ENCODE peak calls at places on chromosome 9, in ten cellular contexts. M is heart left ventricle, D is fibroblast of pulmonary artery, Y is upper lobe of right lung, B is GM12865, P is mucosa of descending colon, A is HFF-Myc, Q is fibroblast of lung, K is ascending aorta, E is BJ. R is an unnamed sample.

GRCh38 chr9:93574900-93575705 is 1.3 kb upstream of the PHF2 start:
- DNase-seq in M (no peak), D (no peak), Y (no peak), B (no peak), P (no peak), A (no peak), Q (no peak), K (no peak), E (no peak), R (no peak)

GRCh38 chr9:34317436-34317835 is 11.6 kb downstream of the KIF24 start:
- DNase-seq in M (no peak), D (no peak), Y (no peak), B (no peak), P (no peak), A (no peak), Q (no peak), K (no peak), E (no peak), R (no peak)

GRCh38 chr9:113888976-113889375 is 12.9 kb downstream of the ZNF618 start:
- DNase-seq in M (no peak), D (no peak), Y (no peak), B (no peak), P (no peak), A (no peak), Q (peak; percentile 56), K (no peak), E (no peak), R (no peak)

GRCh38 chr9:125418404-125418803 is 156.8 kb downstream of the GAPVD1 start:
- DNase-seq in M (peak; percentile 9), D (no peak), Y (no peak), B (no peak), P (no peak), A (no peak), Q (peak; percentile 7), K (no peak), E (no peak), R (no peak)

GRCh38 chr9:87441251-87441650 is 56.4 kb upstream of the DAPK1 start:
- DNase-seq in M (no peak), D (peak; percentile 12), Y (no peak), B (no peak), P (no peak), A (no peak), Q (peak; percentile 58), K (no peak), E (peak; percentile 22), R (no peak)

GRCh38 chr9:8337834-8338233 is 538.3 kb upstream of the DMAC1 start:
- DNase-seq in M (no peak), D (no peak), Y (no peak), B (no peak), P (peak; percentile 5), A (no peak), Q (no peak), K (no peak), E (no peak), R (no peak)

GRCh38 chr9:117927354-117927753 is 223.2 kb downstream of the TLR4 start:
- DNase-seq in M (no peak), D (no peak), Y (no peak), B (no peak), P (no peak), A (no peak), Q (no peak), K (no peak), E (no peak), R (no peak)

GRCh38 chr9:107982735-107983134 is 493.2 kb upstream of the KLF4 start:
- DNase-seq in M (no peak), D (no peak), Y (no peak), B (no peak), P (no peak), A (no peak), Q (no peak), K (no peak), E (no peak), R (no peak)

GRCh38 chr9:6545017-6545691 is 100.4 kb downstream of the GLDC start:
- DNase-seq in M (no peak), D (no peak), Y (no peak), B (no peak), P (no peak), A (no peak), Q (peak; percentile 48), K (no peak), E (no peak), R (no peak)

GRCh38 chr9:120741701-120742100 is 27.4 kb upstream of the MEGF9 start:
- DNase-seq in M (no peak), D (peak; percentile 29), Y (no peak), B (no peak), P (no peak), A (no peak), Q (no peak), K (no peak), E (no peak), R (no peak)

GRCh38 chr9:116594552-116594951 is 92.6 kb upstream of the TRIM32 start:
- DNase-seq in M (peak; percentile 39), D (peak; percentile 79), Y (no peak), B (no peak), P (no peak), A (peak; percentile 67), Q (peak; percentile 84), K (no peak), E (peak; percentile 77), R (no peak)

GRCh38 chr9:13705913-13706312 is 426.4 kb upstream of the MPDZ start:
- DNase-seq in M (peak; percentile 54), D (peak; percentile 98), Y (no peak), B (no peak), P (no peak), A (no peak), Q (peak; percentile 69), K (peak; percentile 75), E (no peak), R (peak; percentile 29)

GRCh38 chr9:102700936-102701335 is 294.2 kb upstream of the CYLC2 start:
- DNase-seq in M (no peak), D (no peak), Y (no peak), B (no peak), P (no peak), A (no peak), Q (no peak), K (no peak), E (no peak), R (no peak)

GRCh38 chr9:83062011-83062652 is 810 bp downstream of the RASEF start:
- DNase-seq in M (no peak), D (no peak), Y (peak; percentile 84), B (no peak), P (peak; percentile 74), A (no peak), Q (peak; percentile 62), K (no peak), E (no peak), R (no peak)

GRCh38 chr9:27539479-27540441 is 10.1 kb upstream of the MOB3B start:
- DNase-seq in M (no peak), D (peak; percentile 86), Y (no peak), B (peak; percentile 49), P (no peak), A (no peak), Q (peak; percentile 54), K (peak; percentile 77), E (peak; percentile 59), R (no peak)

GRCh38 chr9:129864991-129865647 is 29.9 kb downstream of the USP20 start:
- DNase-seq in M (no peak), D (no peak), Y (no peak), B (no peak), P (no peak), A (no peak), Q (no peak), K (no peak), E (no peak), R (no peak)

GRCh38 chr9:136748656-136749551 is 579 bp upstream of the LCN6 start:
- DNase-seq in M (peak; percentile 72), D (no peak), Y (peak; percentile 81), B (no peak), P (no peak), A (no peak), Q (no peak), K (no peak), E (no peak), R (no peak)

GRCh38 chr9:132768932-132769894 is 98.9 kb downstream of the GTF3C4 start:
- DNase-seq in M (peak; percentile 51), D (peak; percentile 64), Y (peak; percentile 79), B (peak; percentile 82), P (peak; percentile 67), A (peak; percentile 48), Q (peak; percentile 61), K (peak; percentile 73), E (no peak), R (no peak)
- TF ChIP-seq CTCF in M (peak; percentile 42), D (peak; percentile 44), Y (peak; percentile 59), B (peak; percentile 50), P (peak; percentile 22), A (peak; percentile 40), Q (peak; percentile 55), K (no peak), E (peak; percentile 53), R (peak; percentile 45)

GRCh38 chr9:114900937-114901802 is 29.2 kb downstream of the TNFSF8 start:
- DNase-seq in M (no peak), D (peak; percentile 53), Y (no peak), B (no peak), P (no peak), A (no peak), Q (peak; percentile 85), K (no peak), E (no peak), R (no peak)
- H3K4me3 ChIP-seq in M (no peak overlapping the region), D (no peak overlapping the region), Y (no peak overlapping the region), B (no peak overlapping the region), P (no peak overlapping the region), A (no peak overlapping the region), Q (no peak overlapping the region), K (no peak overlapping the region), E (no peak overlapping the region), R (no peak overlapping the region)

GRCh38 chr9:126893079-126893478 is 21.5 kb upstream of the RALGPS1 start:
- DNase-seq in M (no peak), D (no peak), Y (no peak), B (peak; percentile 11), P (no peak), A (no peak), Q (no peak), K (no peak), E (no peak), R (no peak)
- TF ChIP-seq CTCF in M (no peak), D (peak; percentile 31), Y (peak; percentile 27), B (peak; percentile 3), P (no peak), A (peak; percentile 13), Q (peak; percentile 32), K (no peak), E (no peak), R (peak; percentile 41)

GRCh38 chr9:133991964-133992779 is at the start of gene VAV2:
- DNase-seq in M (peak; percentile 79), D (peak; percentile 54), Y (peak; percentile 87), B (peak; percentile 82), P (peak; percentile 58), A (no peak), Q (peak; percentile 66), K (peak; percentile 79), E (no peak), R (no peak)

GRCh38 chr9:133991211-133991921 is 758 bp downstream of the VAV2 start:
- DNase-seq in M (no peak), D (no peak), Y (no peak), B (no peak), P (peak; percentile 31), A (no peak), Q (no peak), K (no peak), E (no peak), R (no peak)

GRCh38 chr9:133989554-133990365 is 2.4 kb downstream of the VAV2 start:
- DNase-seq in M (no peak), D (no peak), Y (peak; percentile 58), B (no peak), P (no peak), A (no peak), Q (no peak), K (no peak), E (no peak), R (no peak)

GRCh38 chr9:133992780-133993634 is 883 bp upstream of the VAV2 start:
- DNase-seq in M (peak; percentile 88), D (peak; percentile 83), Y (peak; percentile 91), B (peak; percentile 86), P (peak; percentile 93), A (peak; percentile 61), Q (peak; percentile 89), K (peak; percentile 92), E (peak; percentile 62), R (no peak)

GRCh38 chr9:133990366-133991210 is 1.5 kb downstream of the VAV2 start:
- DNase-seq in M (peak; percentile 52), D (peak; percentile 70), Y (no peak), B (no peak), P (peak; percentile 49), A (no peak), Q (peak; percentile 84), K (peak; percentile 80), E (peak; percentile 31), R (peak; percentile 45)
- H3K4me3 ChIP-seq in M (peak overlapping the region; percentile 49), D (peak overlapping the region; percentile 76), Y (peak overlapping the region; percentile 77), B (peak overlapping the region; percentile 60), P (peak overlapping the region; percentile 46), A (peak overlapping the region; percentile 77), Q (peak overlapping the region; percentile 88), K (peak overlapping the region; percentile 95), E (peak overlapping the region; percentile 85), R (peak overlapping the region; percentile 64)

R was measured in retinal pigment epithelial cell.